ENCODE peak calls at places on chromosomes 7 and 10, in four cellular contexts. C is K562, A is IMR-90, R is H1. W is an unnamed sample.

GRCh38 chr7:100730136-100730800 is 3.1 kb upstream of the ZAN start:
- DNase-seq in C (no peak), A (no peak), R (no peak), W (no peak)

GRCh38 chr7:10022957-10023356 is 950.7 kb upstream of the PHF14 start:
- DNase-seq in C (no peak), A (no peak), R (no peak), W (no peak)

GRCh38 chr7:34603711-34604444 is 54.1 kb upstream of the NPSR1 start:
- DNase-seq in C (no peak), A (no peak), R (no peak), W (no peak)

GRCh38 chr7:50185188-50185587 is 92.1 kb upstream of the ZPBP start:
- DNase-seq in C (no peak), A (no peak), R (no peak), W (no peak)

GRCh38 chr10:91541481-91541880 is 91.4 kb downstream of the PPP1R3C start:
- DNase-seq in C (no peak), A (no peak), R (no peak), W (no peak)

GRCh38 chr10:63922714-63923317 is 401.6 kb downstream of the REEP3 start:
- DNase-seq in C (no peak), A (no peak), R (no peak), W (no peak)

GRCh38 chr10:131905603-131906268 is 4.9 kb downstream of the PPP2R2D start:
- DNase-seq in C (no peak), A (no peak), R (no peak), W (no peak)

GRCh38 chr10:114698271-114699185 is 40.5 kb upstream of the ABLIM1 start:
- DNase-seq in C (no peak), A (peak), R (no peak), W (no peak)

GRCh38 chr10:132640326-132641125 is 102.9 kb downstream of the INPP5A start:
- DNase-seq in C (no peak), A (no peak), R (no peak), W (no peak)

GRCh38 chr7:158420591-158421340 is 166.9 kb downstream of the PTPRN2 start:
- DNase-seq in C (no peak), A (no peak), R (no peak), W (no peak)

GRCh38 chr7:747186-747585 is 20.1 kb upstream of the PRKAR1B start:
- DNase-seq in C (no peak), A (no peak), R (no peak), W (no peak)

GRCh38 chr7:150568714-150569113 is 1.5 kb downstream of the GIMAP4 start:
- DNase-seq in C (no peak), A (no peak), R (no peak), W (no peak)

GRCh38 chr7:30348083-30348560 is 63.7 kb downstream of the ZNRF2 start:
- DNase-seq in C (peak), A (peak), R (no peak), W (peak)

GRCh38 chr7:140121321-140121720 is 55.5 kb downstream of the KDM7A start:
- DNase-seq in C (no peak), A (no peak), R (no peak), W (no peak)

GRCh38 chr7:18831381-18831901 is 286.0 kb downstream of the TWIST1 start:
- DNase-seq in C (no peak), A (peak), R (no peak), W (no peak)

GRCh38 chr10:13056461-13057077 is 43.4 kb upstream of the OPTN start:
- DNase-seq in C (no peak), A (peak), R (no peak), W (no peak)

GRCh38 chr7:132030883-132031282 is 474.5 kb upstream of the PODXL start:
- DNase-seq in C (no peak), A (no peak), R (no peak), W (no peak)

GRCh38 chr10:18875480-18875879 is 173.1 kb upstream of the MALRD1 start:
- DNase-seq in C (no peak), A (peak), R (no peak), W (no peak)

GRCh38 chr7:41058986-41059741 is 643.7 kb downstream of the INHBA start:
- DNase-seq in C (no peak), A (peak), R (peak), W (no peak)

GRCh38 chr7:74187915-74188675 is 13.9 kb downstream of the EIF4H start:
- DNase-seq in C (no peak), A (peak), R (no peak), W (no peak)
- TF ChIP-seq CHD1 in C (no peak), A (no peak), R (no peak), W (no peak)

GRCh38 chr10:50605280-50606270 is 18.2 kb downstream of the SGMS1 start:
- DNase-seq in C (no peak), A (peak), R (no peak), W (no peak)
- TF ChIP-seq CHD1 in C (no peak), A (no peak), R (no peak), W (no peak)

GRCh38 chr7:128409435-128410091 is at the start of gene IMPDH1:
- DNase-seq in C (peak), A (peak), R (peak), W (no peak)

GRCh38 chr7:128408709-128409434 is 910 bp downstream of the IMPDH1 start:
- DNase-seq in C (peak), A (peak), R (peak), W (no peak)

GRCh38 chr7:128407751-128408708 is 1.8 kb downstream of the IMPDH1 start:
- DNase-seq in C (no peak), A (no peak), R (no peak), W (no peak)

GRCh38 chr7:128406986-128407589 is 2.7 kb downstream of the IMPDH1 start:
- DNase-seq in C (no peak), A (no peak), R (no peak), W (no peak)

GRCh38 chr7:128410092-128410665 is 397 bp upstream of the IMPDH1 start:
- DNase-seq in C (peak), A (peak), R (no peak), W (no peak)
- TF ChIP-seq CHD1 in C (no peak), A (no peak), R (no peak), W (no peak)

DNA sequence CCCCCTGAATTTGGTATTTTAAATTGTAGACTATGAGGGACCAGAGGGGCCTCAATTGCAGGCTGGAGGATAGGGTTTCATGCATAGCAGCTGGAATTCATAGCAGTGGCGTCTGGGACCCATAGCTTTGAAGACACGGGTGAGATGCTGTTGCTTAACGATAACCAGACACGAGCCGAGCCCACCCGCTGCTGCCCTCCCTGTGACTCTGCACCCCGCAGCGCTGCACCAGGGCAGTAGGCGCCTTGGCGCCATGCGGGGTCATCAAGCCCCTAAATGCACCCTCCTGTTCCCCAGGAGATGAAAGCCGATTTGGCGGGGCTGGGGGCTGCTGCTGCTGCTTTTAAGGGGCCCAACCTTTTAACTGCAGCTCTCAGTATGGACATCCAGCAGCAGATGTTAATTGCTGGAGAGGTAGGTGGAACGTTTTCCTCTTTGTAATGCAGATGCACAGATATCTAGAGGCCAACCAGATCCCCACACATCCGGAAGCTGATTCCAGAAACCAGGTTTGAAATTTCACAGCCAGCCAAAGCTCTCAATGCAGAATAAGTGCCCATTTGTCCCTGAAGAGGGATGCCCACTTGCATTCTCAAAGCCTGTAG is 62.1 kb downstream of the EEPD1 start:
- DNase-seq in C (no peak), A (no peak), R (no peak), W (no peak)
- TF ChIP-seq CHD1 in C (no peak), A (no peak), R (no peak), W (no peak)

GRCh38 chr7:130207033-130207432 is 627 bp upstream of the SSMEM1 start:
- DNase-seq in C (peak), A (no peak), R (no peak), W (no peak)
- TF ChIP-seq CHD1 in C (no peak), A (no peak), R (no peak), W (no peak)

DNA sequence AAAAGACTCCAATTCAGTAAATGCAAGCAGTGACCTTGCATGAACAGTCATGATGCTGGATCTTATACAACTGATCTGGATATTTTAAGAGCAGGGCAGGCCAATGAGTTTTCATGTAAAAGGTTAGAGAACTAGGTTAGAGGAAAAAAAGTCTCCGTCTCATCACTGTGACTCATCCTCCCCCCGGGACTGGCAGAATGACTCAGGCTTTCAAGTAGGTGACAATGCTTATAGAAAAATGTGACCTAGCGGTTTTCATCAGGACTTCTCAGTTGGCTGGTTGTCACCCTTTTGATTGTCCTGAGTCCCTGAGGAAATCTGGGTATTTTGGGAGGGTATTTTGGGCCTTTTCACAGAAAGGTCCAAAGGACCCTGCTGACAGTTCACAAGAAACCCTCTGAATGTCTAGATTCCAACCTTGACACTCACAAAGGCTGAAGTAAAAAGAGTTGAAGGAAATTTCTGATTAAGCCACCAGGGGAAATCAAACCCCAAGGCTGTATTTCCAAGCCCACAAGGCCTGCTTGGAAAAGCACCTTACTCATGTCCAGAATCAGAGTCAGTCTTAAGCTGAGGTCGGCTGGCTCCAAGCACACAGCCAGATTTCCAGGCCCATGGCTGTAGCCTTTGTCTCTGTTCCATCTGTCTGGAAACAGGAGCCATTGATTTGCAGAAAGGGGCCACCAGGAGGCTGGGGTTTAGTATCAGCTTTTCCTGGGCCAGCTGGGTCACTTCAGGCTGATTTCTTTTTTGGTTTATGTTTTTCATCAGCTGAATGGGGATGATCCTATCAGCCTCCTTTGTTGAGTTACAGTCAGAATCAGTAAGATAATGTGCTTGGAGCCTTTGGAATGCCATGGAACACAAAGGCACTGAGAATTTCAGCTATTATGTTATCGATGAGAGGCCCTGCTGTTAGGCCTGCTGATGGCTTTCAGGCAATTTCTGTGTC is 226.4 kb upstream of the HABP2 start:
- DNase-seq in C (peak), A (peak), R (no peak), W (peak)
- TF ChIP-seq CHD1 in C (no peak), A (no peak), R (no peak), W (no peak)

GRCh38 chr7:78704504-78704903 is 749.0 kb downstream of the MAGI2 start:
- DNase-seq in C (no peak), A (no peak), R (no peak), W (no peak)
- TF ChIP-seq CHD1 in C (no peak), A (no peak), R (no peak), W (no peak)

DNA sequence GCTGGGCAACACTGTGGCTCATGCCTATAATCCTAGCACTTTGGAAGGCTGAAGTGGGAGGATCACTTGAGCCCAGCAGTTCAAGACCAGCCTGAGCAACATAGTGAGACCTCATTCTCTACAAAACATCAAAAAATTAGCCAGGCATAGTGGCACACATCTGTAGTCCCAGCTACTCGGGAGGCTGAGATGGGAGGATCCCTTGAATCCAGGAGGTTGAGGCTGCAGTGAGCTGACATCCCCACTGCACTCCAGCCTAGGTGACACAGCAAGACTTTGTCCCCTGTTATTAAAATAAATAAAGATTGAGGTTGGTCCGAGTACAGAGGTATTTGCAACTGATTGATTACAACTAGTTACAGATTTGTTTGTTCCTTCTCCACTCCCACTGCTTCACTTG is 44.1 kb downstream of the SKIDA1 start:
- DNase-seq in C (no peak), A (no peak), R (no peak), W (no peak)
- TF ChIP-seq CHD1 in C (no peak), A (no peak), R (no peak), W (no peak)

W was measured in GM12878.